ENCODE peak calls at places on chromosomes 7 and 10, in five cellular contexts. N is HepG2, Y is H1, W is K562, B is GM12878. O is an unnamed sample.

GRCh38 chr7:4845740-4846142 is 16.1 kb downstream of the PAPOLB start:
- DNase-seq in N (no peak), Y (peak; percentile 67), W (peak; percentile 56), B (no peak), O (peak; percentile 86)

GRCh38 chr7:26368542-26368941 is 76.9 kb downstream of the SNX10 start:
- DNase-seq in N (no peak), Y (no peak), W (no peak), B (no peak), O (no peak)

GRCh38 chr10:113053881-113054280 is 103.8 kb downstream of the TCF7L2 start:
- DNase-seq in N (no peak), Y (peak; percentile 82), W (no peak), B (no peak), O (peak; percentile 95)

GRCh38 chr10:18400201-18400910 is 251.0 kb downstream of the NSUN6 start:
- DNase-seq in N (peak; percentile 5), Y (no peak), W (peak; percentile 12), B (peak; percentile 54), O (peak; percentile 49)

GRCh38 chr7:153616808-153617207 is 435.4 kb upstream of the DPP6 start:
- DNase-seq in N (no peak), Y (no peak), W (no peak), B (no peak), O (no peak)

GRCh38 chr10:127980898-127981297 is 74.0 kb downstream of the PTPRE start:
- DNase-seq in N (no peak), Y (no peak), W (no peak), B (no peak), O (no peak)

GRCh38 chr10:1117651-1118050 is 61.5 kb downstream of the WDR37 start:
- DNase-seq in N (no peak), Y (no peak), W (no peak), B (no peak), O (no peak)

GRCh38 chr10:65570143-65571010 is 1355.5 kb upstream of the LRRTM3 start:
- DNase-seq in N (peak; percentile 67), Y (peak; percentile 34), W (no peak), B (no peak), O (peak; percentile 87)

GRCh38 chr7:69739182-69739581 is 140.9 kb downstream of the AUTS2 start:
- DNase-seq in N (no peak), Y (no peak), W (no peak), B (peak; percentile 87), O (no peak)

GRCh38 chr10:29519670-29520069 is 115.1 kb downstream of the SVIL start:
- DNase-seq in N (no peak), Y (no peak), W (no peak), B (no peak), O (no peak)

GRCh38 chr10:35462491-35462934 is 126.2 kb downstream of the CCNY start:
- DNase-seq in N (peak; percentile 56), Y (no peak), W (no peak), B (no peak), O (no peak)

GRCh38 chr7:2225336-2225735 is 7.4 kb downstream of the MAD1L1 start:
- DNase-seq in N (no peak), Y (no peak), W (no peak), B (no peak), O (no peak)

GRCh38 chr7:155115288-155115687 is 45.2 kb downstream of the HTR5A start:
- DNase-seq in N (no peak), Y (no peak), W (no peak), B (no peak), O (no peak)
- TF ChIP-seq EZH2 in N (no peak), Y (no peak), W (no peak), B (no peak), O (no peak)

GRCh38 chr7:135768467-135768866 is 19.9 kb upstream of the FAM180A start:
- DNase-seq in N (no peak), Y (no peak), W (no peak), B (no peak), O (no peak)

GRCh38 chr7:135769403-135769802 is 20.8 kb upstream of the FAM180A start:
- DNase-seq in N (no peak), Y (no peak), W (no peak), B (no peak), O (no peak)

GRCh38 chr7:135768990-135769389 is 20.4 kb upstream of the FAM180A start:
- DNase-seq in N (no peak), Y (no peak), W (no peak), B (no peak), O (no peak)

GRCh38 chr7:135771051-135771450 is 22.4 kb upstream of the FAM180A start:
- DNase-seq in N (no peak), Y (no peak), W (no peak), B (no peak), O (no peak)

GRCh38 chr7:135770139-135770710 is 21.6 kb upstream of the FAM180A start:
- DNase-seq in N (no peak), Y (no peak), W (no peak), B (no peak), O (no peak)
- TF ChIP-seq CREB1 in N (no peak), Y (no peak), W (no peak), B (no peak), O (no peak)

GRCh38 chr7:132475669-132476116 is 100.6 kb downstream of the PLXNA4 start:
- DNase-seq in N (no peak), Y (no peak), W (no peak), B (no peak), O (peak; percentile 35)
- TF ChIP-seq EZH2 in N (no peak), Y (no peak), W (no peak), B (no peak), O (no peak)

GRCh38 chr10:126421745-126422144 is 33.5 kb upstream of the ADAM12 start:
- DNase-seq in N (no peak), Y (no peak), W (no peak), B (no peak), O (no peak)
- TF ChIP-seq CREB1 in N (no peak), Y (no peak), W (no peak), B (no peak), O (no peak)

GRCh38 chr10:5800782-5801181 is 12.5 kb downstream of the GDI2 start:
- DNase-seq in N (no peak), Y (no peak), W (no peak), B (no peak), O (no peak)
- TF ChIP-seq EZH2 in N (no peak), Y (no peak), W (no peak), B (no peak), O (no peak)

GRCh38 chr7:110835209-110835608 is 255.7 kb upstream of the LRRN3 start:
- DNase-seq in N (peak; percentile 18), Y (no peak), W (no peak), B (no peak), O (no peak)
- TF ChIP-seq CREB1 in N (no peak), Y (no peak), W (no peak), B (no peak), O (no peak)

DNA sequence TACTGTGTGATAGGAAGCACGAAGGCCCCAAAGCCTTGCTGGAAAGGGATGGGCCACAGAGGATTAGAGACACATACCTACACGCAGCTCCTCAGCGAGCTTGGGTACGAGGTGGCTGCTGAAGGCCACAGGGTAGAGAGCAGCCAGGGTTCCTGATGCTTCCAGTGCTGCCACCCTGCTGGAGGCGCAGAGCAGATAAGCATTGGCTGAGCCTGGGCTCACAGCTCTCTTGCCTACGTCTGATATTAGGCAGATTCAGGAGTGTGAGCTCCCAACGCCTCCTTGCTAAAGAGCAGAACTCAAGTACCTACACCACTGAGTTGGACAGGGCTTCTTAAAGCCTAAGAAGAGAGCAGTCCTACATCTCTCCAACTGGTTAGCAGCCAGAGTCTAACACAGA is 20.0 kb downstream of the ZDHHC16 start:
- DNase-seq in N (no peak), Y (no peak), W (no peak), B (no peak), O (no peak)
- TF ChIP-seq EZH2 in N (no peak), Y (no peak), W (no peak), B (no peak), O (no peak)

O was measured in GM23338.